ENCODE peak calls at places on chromosomes 7 and 10, in five cellular contexts. N is A549; Q is tibial artery; R is endodermal cell; E is stimulated activated CD8-positive, alpha-beta memory T cell treated with anti-CD3 and anti-CD28 coated beads, Interleukin-2, amount 100 ng/mL, for 1 hour. B is an unnamed sample.

GRCh38 chr7:98242342-98242741 is 9.7 kb downstream of the TECPR1 start:
- DNase-seq in Q (no peak), N (no peak), R (no peak), E (no peak), B (no peak)

GRCh38 chr10:101444058-101444457 is 90.1 kb downstream of the BTRC start:
- DNase-seq in R (no peak), N (peak; percentile 29), E (no peak), Q (no peak), B (no peak)

GRCh38 chr7:148664319-148664718 is 34.4 kb upstream of the CUL1 start:
- DNase-seq in Q (peak; percentile 77), R (no peak), N (no peak), E (no peak), B (no peak)

GRCh38 chr7:45026984-45027773 is 27.2 kb downstream of the CCM2 start:
- DNase-seq in N (no peak), Q (peak; percentile 39), R (no peak), E (peak; percentile 23), B (no peak)

GRCh38 chr10:50286996-50287803 is 35.9 kb upstream of the ASAH2 start:
- DNase-seq in R (no peak), N (no peak), Q (no peak), E (no peak), B (no peak)

GRCh38 chr10:86779267-86780017 is 23.0 kb downstream of the BMPR1A start:
- DNase-seq in R (no peak), N (no peak), E (no peak), Q (no peak), B (no peak)

GRCh38 chr10:43863859-43864591 is 215.3 kb upstream of the ZNF32 start:
- DNase-seq in N (peak; percentile 50), R (no peak), Q (peak; percentile 83), E (no peak), B (no peak)

GRCh38 chr10:13037832-13038231 is 36.3 kb upstream of the CCDC3 start:
- DNase-seq in R (no peak), Q (no peak), E (no peak), N (no peak), B (no peak)

GRCh38 chr7:944744-945143 is 9.7 kb downstream of the ADAP1 start:
- DNase-seq in Q (no peak), R (no peak), N (no peak), E (no peak), B (no peak)

GRCh38 chr10:50421026-50421719 is 169.9 kb upstream of the ASAH2 start:
- DNase-seq in N (peak; percentile 58), E (no peak), R (peak; percentile 75), Q (no peak), B (no peak)

GRCh38 chr7:143279186-143280098 is 5.3 kb upstream of the TMEM139 start:
- DNase-seq in N (peak; percentile 44), R (no peak), E (no peak), Q (no peak), B (no peak)

GRCh38 chr10:36721851-36722250 is 403.5 kb upstream of the ANKRD30A start:
- DNase-seq in N (no peak), R (no peak), E (no peak), Q (no peak), B (no peak)

GRCh38 chr10:110392860-110393732 is 88.4 kb upstream of the SMNDC1 start:
- DNase-seq in Q (no peak), E (no peak), N (no peak), R (no peak), B (no peak)

GRCh38 chr10:101438881-101439391 is 85.0 kb downstream of the BTRC start:
- DNase-seq in E (no peak), N (no peak), R (no peak), Q (no peak), B (no peak)

GRCh38 chr7:36597099-36597773 is 127.1 kb downstream of the AOAH start:
- DNase-seq in R (no peak), E (no peak), Q (no peak), N (peak; percentile 19), B (no peak)

GRCh38 chr10:62805139-62806092 is 896 bp downstream of the ADO start:
- DNase-seq in Q (peak; percentile 70), E (peak; percentile 20), R (peak; percentile 81), N (peak; percentile 33), B (no peak)

GRCh38 chr10:75410135-75410787 is 8.7 kb upstream of the ZNF503 start:
- DNase-seq in R (peak; percentile 59), Q (no peak), N (no peak), E (no peak), B (no peak)

GRCh38 chr7:44566680-44567079 is 7.0 kb downstream of the DDX56 start:
- DNase-seq in E (no peak), N (no peak), Q (peak; percentile 52), R (no peak), B (no peak)

GRCh38 chr10:77162697-77163096 is 474.9 kb downstream of the KCNMA1 start:
- DNase-seq in R (no peak), E (no peak), Q (no peak), N (peak; percentile 53), B (no peak)

GRCh38 chr7:3063016-3063753 is 19.5 kb upstream of the CARD11 start:
- DNase-seq in Q (no peak), N (no peak), E (peak; percentile 41), R (no peak), B (no peak)

GRCh38 chr10:88439932-88440331 is 143.2 kb downstream of the RNLS start:
- DNase-seq in Q (no peak), E (no peak), N (no peak), R (no peak), B (no peak)

GRCh38 chr7:5677538-5678294 is 103.7 kb downstream of the RNF216 start:
- DNase-seq in N (peak; percentile 70), R (peak; percentile 88), E (no peak), Q (peak; percentile 81), B (no peak)

GRCh38 chr7:40058636-40059035 is 75.8 kb downstream of the MPLKIP start:
- DNase-seq in E (no peak), Q (no peak), R (no peak), N (no peak), B (no peak)

GRCh38 chr7:91083855-91084644 is 180.2 kb upstream of the FZD1 start:
- DNase-seq in Q (peak; percentile 82), R (no peak), N (no peak), E (no peak), B (no peak)

GRCh38 chr7:30888783-30889182 is 22.9 kb upstream of the AQP1 start:
- DNase-seq in R (no peak), Q (peak; percentile 86), E (no peak), N (peak; percentile 17), B (no peak)

GRCh38 chr7:134992626-134993179 is 6.4 kb downstream of the AGBL3 start:
- DNase-seq in Q (no peak), R (no peak), E (no peak), N (no peak), B (no peak)

GRCh38 chr10:49550563-49550962 is 11.6 kb upstream of the ERCC6 start:
- DNase-seq in R (peak; percentile 48), N (no peak), Q (no peak), E (no peak), B (no peak)

GRCh38 chr7:142496545-142496991 is 238.7 kb upstream of the PRSS58 start:
- DNase-seq in R (no peak), E (no peak), N (peak; percentile 39), Q (no peak), B (no peak)

GRCh38 chr7:31263363-31263762 is 77.2 kb downstream of the NEUROD6 start:
- DNase-seq in E (no peak), N (no peak), R (no peak), Q (no peak), B (no peak)

GRCh38 chr7:8217200-8218068 is 44.5 kb downstream of the ICA1 start:
- DNase-seq in N (peak; percentile 69), R (no peak), E (no peak), Q (no peak), B (peak; percentile 48)

GRCh38 chr7:139299296-139299695 is 41.8 kb upstream of the FMC1 start:
- DNase-seq in E (no peak), N (no peak), R (no peak), Q (no peak), B (no peak)

GRCh38 chr10:110985497-110986270 is 66.3 kb downstream of the SHOC2 start:
- DNase-seq in N (no peak), R (no peak), Q (no peak), E (no peak), B (no peak)

GRCh38 chr10:86650151-86650550 is 4.2 kb upstream of the OPN4 start:
- DNase-seq in N (no peak), Q (peak; percentile 41), E (no peak), R (no peak), B (no peak)

GRCh38 chr10:101031796-101032636 is 982 bp downstream of the SFXN3 start:
- DNase-seq in Q (peak; percentile 94), E (peak; percentile 52), R (peak; percentile 90), N (peak; percentile 65), B (peak; percentile 81)